ENCODE peak calls at places on chromosome 1, in ten cellular contexts. H, E, Z, W, G, I, B, V, J and S are unnamed samples.

GRCh38 chr1:107689157-107689556 is 275.8 kb downstream of the VAV3 start:
- DNase-seq in V (no peak), E (peak), Z (no peak), B (no peak), H (no peak), J (no peak), I (no peak), G (no peak), W (no peak), S (no peak)

GRCh38 chr1:27973771-27974452 is 14.1 kb downstream of the XKR8 start:
- DNase-seq in B (no peak), G (no peak), E (no peak), V (no peak), Z (no peak), W (no peak), I (no peak), H (no peak), J (no peak), S (no peak)

GRCh38 chr1:17281775-17282181 is 26.2 kb upstream of the PADI4 start:
- DNase-seq in B (no peak), V (no peak), J (no peak), Z (no peak), G (peak), I (no peak), H (no peak), E (no peak), W (no peak), S (no peak)

GRCh38 chr1:53575141-53575947 is 116.1 kb downstream of the DMRTB1 start:
- DNase-seq in H (no peak), W (no peak), Z (no peak), V (no peak), G (no peak), I (no peak), E (no peak), B (peak), J (no peak), S (no peak)

GRCh38 chr1:62687903-62688686 is at the start of gene DOCK7:
- DNase-seq in J (peak), I (peak), H (peak), E (peak), Z (peak), B (peak), V (peak), W (peak), G (peak), S (peak)

GRCh38 chr1:116737020-116737854 is 17.0 kb upstream of the CD2 start:
- DNase-seq in I (peak), J (peak), W (peak), Z (peak), H (no peak), E (peak), B (peak), V (peak), G (peak), S (peak)

GRCh38 chr1:42992043-42992697 is 33.5 kb upstream of the SLC2A1 start:
- DNase-seq in H (no peak), J (peak), W (no peak), B (no peak), E (no peak), V (no peak), Z (no peak), I (no peak), G (no peak), S (no peak)

GRCh38 chr1:3746784-3747521 is 5.3 kb upstream of the CCDC27 start:
- DNase-seq in J (peak), W (no peak), G (no peak), E (peak), I (peak), B (peak), H (peak), V (peak), Z (peak), S (peak)

GRCh38 chr1:117398957-117399356 is 31.7 kb downstream of the MAN1A2 start:
- DNase-seq in G (no peak), Z (no peak), B (no peak), J (no peak), H (no peak), W (no peak), E (no peak), V (no peak), I (no peak), S (no peak)

GRCh38 chr1:235867903-235868469 is 1.3 kb upstream of the LYST start:
- DNase-seq in V (peak), H (no peak), Z (peak), B (no peak), G (peak), J (no peak), E (no peak), I (no peak), W (no peak), S (no peak)

GRCh38 chr1:55420021-55420420 is 204.9 kb upstream of the USP24 start:
- DNase-seq in B (no peak), G (no peak), W (no peak), I (no peak), V (no peak), Z (no peak), E (no peak), H (no peak), J (no peak), S (no peak)

GRCh38 chr1:38006008-38006828 is 904 bp upstream of the FHL3 start:
- DNase-seq in V (no peak), G (no peak), I (no peak), E (no peak), H (no peak), Z (no peak), W (no peak), B (no peak), J (peak), S (no peak)

GRCh38 chr1:179143332-179143731 is 61.5 kb downstream of the TOR3A start:
- DNase-seq in W (no peak), I (no peak), E (no peak), G (no peak), J (no peak), Z (no peak), H (no peak), V (no peak), B (no peak), S (no peak)